ENCODE peak calls at places on chromosomes 7 and 10, in nine cellular contexts. D is GM23248; K is right lobe of liver; J is suprapubic skin; N is ovary; W is right atrium auricular region; E is effector memory CD4-positive, alpha-beta T cell; P is left ventricle myocardium inferior; M is neural progenitor cell. I is an unnamed sample. For H3K9me3, the result is how much of the 10 kb centered on the place peaks cover.

GRCh38 chr10:19572056-19572455 is 244.2 kb upstream of the PLXDC2 start:
- DNase-seq in D (no peak), K (no peak), J (no peak), N (no peak), W (no peak), E (no peak), P (no peak), M (no peak), I (no peak)

GRCh38 chr10:29946953-29947700 is 112.3 kb downstream of the JCAD start:
- DNase-seq in D (peak), K (peak), J (no peak), N (no peak), W (peak), E (no peak), P (peak), M (peak), I (peak)

GRCh38 chr10:63703113-63703670 is 182.0 kb downstream of the REEP3 start:
- DNase-seq in D (no peak), K (no peak), J (no peak), N (no peak), W (no peak), E (no peak), P (no peak), M (no peak), I (no peak)

GRCh38 chr7:73470208-73470607 is 36.6 kb downstream of the FZD9 start:
- DNase-seq in D (no peak), K (no peak), J (no peak), N (no peak), W (no peak), E (no peak), P (no peak), M (no peak), I (no peak)

GRCh38 chr7:99380032-99380822 is 5.7 kb downstream of the ARPC1B start:
- DNase-seq in D (peak), K (no peak), J (no peak), N (no peak), W (no peak), E (no peak), P (no peak), M (no peak), I (no peak)

GRCh38 chr7:149778696-149779501 is 5.5 kb upstream of the ZNF467 start:
- DNase-seq in D (no peak), K (no peak), J (no peak), N (no peak), W (no peak), E (no peak), P (no peak), M (no peak), I (no peak)

GRCh38 chr7:25659841-25660240 is 431.6 kb upstream of the NPVF start:
- DNase-seq in D (no peak), K (no peak), J (no peak), N (no peak), W (no peak), E (no peak), P (no peak), M (no peak), I (no peak)

GRCh38 chr7:103752995-103753394 is 236.5 kb downstream of the RELN start:
- DNase-seq in D (peak), K (no peak), J (no peak), N (no peak), W (no peak), E (no peak), P (no peak), M (no peak), I (no peak)

GRCh38 chr7:41612798-41613197 is 90.1 kb downstream of the INHBA start:
- DNase-seq in D (no peak), K (no peak), J (no peak), N (no peak), W (no peak), E (no peak), P (no peak), M (no peak), I (no peak)

GRCh38 chr10:94085288-94085687 is 91.6 kb downstream of the PLCE1 start:
- DNase-seq in D (no peak), K (no peak), J (no peak), N (no peak), W (no peak), E (no peak), P (no peak), M (no peak), I (no peak)

GRCh38 chr7:116011584-116011983 is 19.0 kb downstream of the TFEC start:
- DNase-seq in D (no peak), K (no peak), J (no peak), N (no peak), W (no peak), E (no peak), P (no peak), M (no peak), I (no peak)

GRCh38 chr10:121580276-121581116 is 17.7 kb downstream of the FGFR2 start:
- DNase-seq in D (no peak), K (no peak), J (no peak), N (no peak), W (no peak), E (no peak), P (no peak), M (peak), I (no peak)

GRCh38 chr7:26856481-26856880 is 7.9 kb downstream of the SKAP2 start:
- DNase-seq in D (peak), K (no peak), J (no peak), N (no peak), W (no peak), E (no peak), P (no peak), M (peak), I (no peak)

GRCh38 chr10:93680414-93681047 is 21.9 kb downstream of the FRA10AC1 start:
- DNase-seq in D (peak), K (no peak), J (no peak), N (no peak), W (no peak), E (no peak), P (no peak), M (peak), I (no peak)

GRCh38 chr7:94067506-94067905 is 63.4 kb upstream of the BET1 start:
- DNase-seq in D (peak), K (no peak), J (no peak), N (no peak), W (no peak), E (no peak), P (no peak), M (no peak), I (no peak)

GRCh38 chr10:113187066-113187777 is 237.2 kb downstream of the TCF7L2 start:
- DNase-seq in D (no peak), K (no peak), J (no peak), N (peak), W (no peak), E (no peak), P (peak), M (no peak), I (no peak)

GRCh38 chr7:81884817-81885216 is 115.0 kb upstream of the HGF start:
- DNase-seq in D (no peak), K (no peak), J (no peak), N (no peak), W (no peak), E (no peak), P (no peak), M (no peak), I (no peak)

GRCh38 chr10:73734796-73735305 is 9.3 kb upstream of the SEC24C start:
- DNase-seq in D (no peak), K (no peak), J (no peak), N (peak), W (no peak), E (no peak), P (no peak), M (no peak), I (no peak)
- H3K9me3 ChIP-seq in D (under half), K (under half), J (under half), N (under half), W (under half), E (under half), P (under half), M (under half), I (under half)

DNA sequence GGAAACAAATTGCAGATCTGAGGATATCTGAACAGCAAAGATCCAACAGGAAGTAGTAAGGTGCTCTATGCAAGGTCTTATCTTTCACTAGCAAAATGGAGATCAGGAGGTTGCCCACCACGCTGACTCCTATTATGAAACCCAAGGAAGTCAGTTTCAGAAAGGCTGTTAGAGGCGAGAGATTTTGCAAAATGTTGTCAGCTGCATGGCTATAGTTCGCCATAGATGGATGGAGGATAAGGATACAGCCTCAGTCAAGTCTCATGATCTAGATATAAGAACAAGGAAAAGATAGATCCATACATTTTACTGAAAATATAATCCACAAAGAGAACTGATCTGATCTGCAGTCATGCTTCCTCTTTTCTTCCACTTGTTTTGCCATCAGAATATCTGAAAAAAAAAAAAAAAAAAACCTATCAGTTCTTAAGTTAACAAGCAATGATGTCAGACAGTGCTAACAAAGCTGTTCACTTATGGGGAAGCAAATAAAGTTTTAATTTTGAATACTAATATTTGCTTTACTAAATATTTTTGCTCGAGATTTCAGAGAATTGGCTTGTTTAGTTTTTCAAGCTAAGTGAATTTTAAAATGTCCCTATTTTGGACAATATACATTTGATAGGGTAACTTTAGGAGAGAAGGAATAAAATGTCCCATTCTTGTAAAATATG is 2.0 kb downstream of the GPR85 start:
- DNase-seq in D (no peak), K (no peak), J (no peak), N (no peak), W (no peak), E (no peak), P (no peak), M (no peak), I (no peak)
- H3K27ac ChIP-seq in D (no peak), K (no peak), J (no peak), N (no peak), W (no peak), E (no peak), P (no peak), M (no peak), I (no peak)

DNA sequence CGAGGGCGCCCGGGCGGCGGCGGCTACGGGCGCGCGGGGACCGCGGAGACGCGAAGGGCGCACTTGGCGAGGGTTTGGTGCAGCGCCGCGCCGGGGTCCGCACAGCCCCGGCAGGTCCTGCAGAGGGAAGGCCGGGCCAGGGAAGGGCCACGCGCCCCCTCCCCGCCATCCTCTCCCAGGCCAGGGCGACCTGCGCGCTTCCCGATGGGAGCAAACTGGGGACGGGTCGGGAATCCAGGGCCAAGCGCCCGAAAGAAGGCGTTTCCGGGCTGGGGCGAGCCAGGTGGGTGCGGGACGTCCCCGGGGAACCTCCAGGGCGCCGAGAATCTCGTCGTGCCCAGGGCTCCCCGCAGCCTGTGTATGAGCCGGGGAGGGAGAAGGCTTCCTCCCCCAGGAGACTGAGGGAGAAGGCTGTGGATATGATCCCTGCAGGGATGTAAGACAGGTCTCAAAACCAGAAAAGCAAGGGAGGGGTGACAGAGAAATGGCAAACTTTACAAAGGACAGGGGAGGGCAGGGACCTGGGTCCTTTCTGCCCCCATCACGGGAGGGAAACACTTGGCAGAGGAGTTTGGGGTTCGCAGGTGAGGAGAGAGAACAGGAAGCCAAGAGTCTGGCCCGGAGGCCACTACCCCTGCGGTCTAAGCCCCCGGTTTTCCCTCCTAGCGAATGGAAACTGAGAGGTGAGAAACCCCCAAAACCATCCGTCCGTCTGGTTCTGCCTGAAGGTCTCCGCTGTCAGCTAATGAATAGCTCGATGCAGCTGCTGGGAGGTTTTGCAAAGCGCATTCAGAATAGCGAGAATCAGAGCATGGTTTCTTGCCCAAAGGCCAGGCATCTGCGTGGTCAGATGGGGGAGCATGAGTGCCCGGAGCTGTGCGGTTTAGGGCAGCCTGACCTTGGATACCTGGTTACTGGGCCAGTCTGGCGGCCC is 674 bp downstream of the AMZ1 start:
- DNase-seq in D (peak), K (no peak), J (no peak), N (no peak), W (no peak), E (no peak), P (no peak), M (peak), I (no peak)
- H3K4me3 ChIP-seq in D (peak), K (no peak), J (peak), N (peak), W (peak), E (no peak), P (peak), M (peak), I (peak)

GRCh38 chr7:158310924-158311713 is 276.5 kb downstream of the PTPRN2 start:
- DNase-seq in D (no peak), K (no peak), J (no peak), N (no peak), W (no peak), E (no peak), P (no peak), M (no peak), I (no peak)

GRCh38 chr7:158314394-158314793 is 273.2 kb downstream of the PTPRN2 start:
- DNase-seq in D (no peak), K (no peak), J (no peak), N (no peak), W (peak), E (no peak), P (no peak), M (no peak), I (no peak)

GRCh38 chr7:158311791-158312190 is 275.8 kb downstream of the PTPRN2 start:
- DNase-seq in D (no peak), K (no peak), J (no peak), N (no peak), W (peak), E (no peak), P (no peak), M (no peak), I (no peak)

GRCh38 chr7:158313931-158314330 is 273.7 kb downstream of the PTPRN2 start:
- DNase-seq in D (no peak), K (no peak), J (no peak), N (no peak), W (peak), E (no peak), P (no peak), M (no peak), I (no peak)

DNA sequence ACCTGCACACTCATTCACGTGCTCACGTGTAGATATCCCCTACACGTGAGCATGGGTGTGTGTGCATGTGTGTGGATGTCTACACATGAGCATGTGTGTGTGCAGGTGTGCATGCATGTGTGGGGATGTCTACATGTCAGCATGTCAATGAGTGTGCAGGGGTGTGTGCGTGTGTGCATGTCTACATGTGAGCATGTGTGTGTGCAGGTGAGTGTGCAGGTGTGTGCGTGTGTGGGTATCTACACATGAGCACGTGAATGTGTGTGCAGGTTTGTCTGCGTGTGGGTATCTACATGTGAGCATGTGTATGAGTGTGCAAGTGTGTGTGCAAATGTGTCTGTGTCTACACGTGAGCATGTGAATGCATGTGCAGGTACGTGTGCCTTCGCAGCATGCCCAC is 274.8 kb downstream of the PTPRN2 start:
- DNase-seq in D (no peak), K (no peak), J (no peak), N (no peak), W (peak), E (no peak), P (no peak), M (no peak), I (no peak)
- H3K9me3 ChIP-seq in D (under half), K (under half), J (under half), N (under half), W (under half), E (under half), P (under half), M (under half), I (under half)

DNA sequence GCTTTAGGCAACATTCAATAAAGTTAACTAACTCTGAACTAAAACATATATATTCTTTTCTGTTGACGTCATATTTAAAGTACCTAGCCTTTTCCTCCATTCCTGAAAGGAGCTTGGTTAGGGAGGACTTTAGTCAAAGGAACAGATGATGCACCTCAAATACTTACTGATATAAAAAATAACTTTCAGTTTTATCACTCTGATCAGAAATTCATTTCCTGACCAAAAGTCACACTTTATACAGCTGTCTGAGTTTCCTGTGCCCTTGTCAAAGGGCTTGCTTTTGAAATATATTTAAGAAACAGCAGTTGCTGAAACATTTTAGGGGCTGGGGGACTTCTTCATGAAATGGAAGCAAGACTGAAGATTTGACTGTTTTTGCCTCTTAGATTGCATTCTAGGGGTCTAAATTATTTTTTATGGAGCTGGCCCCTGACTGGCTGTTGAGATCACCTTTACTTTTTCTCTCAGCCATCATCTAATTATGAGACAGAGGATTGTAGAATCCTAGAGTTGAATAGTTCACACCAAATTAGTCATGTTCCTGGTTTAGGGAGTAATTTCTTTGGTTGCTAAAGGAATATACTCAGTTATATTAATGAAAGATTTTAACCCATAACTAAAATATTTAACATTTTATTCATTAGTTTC is 46.6 kb downstream of the GLCCI1 start:
- DNase-seq in D (no peak), K (no peak), J (no peak), N (no peak), W (no peak), E (no peak), P (no peak), M (no peak), I (no peak)
- H3K27ac ChIP-seq in D (no peak), K (no peak), J (no peak), N (no peak), W (no peak), E (peak), P (no peak), M (no peak), I (no peak)

GRCh38 chr10:102868976-102869289 is 337 bp upstream of the AS3MT start:
- DNase-seq in D (peak), K (no peak), J (no peak), N (no peak), W (no peak), E (no peak), P (no peak), M (no peak), I (no peak)

GRCh38 chr10:102865620-102866019 is 3.6 kb upstream of the AS3MT start:
- DNase-seq in D (no peak), K (no peak), J (no peak), N (no peak), W (no peak), E (no peak), P (no peak), M (no peak), I (no peak)

GRCh38 chr10:102869290-102870198 is at the start of gene AS3MT:
- DNase-seq in D (peak), K (peak), J (no peak), N (peak), W (no peak), E (no peak), P (peak), M (peak), I (no peak)

DNA sequence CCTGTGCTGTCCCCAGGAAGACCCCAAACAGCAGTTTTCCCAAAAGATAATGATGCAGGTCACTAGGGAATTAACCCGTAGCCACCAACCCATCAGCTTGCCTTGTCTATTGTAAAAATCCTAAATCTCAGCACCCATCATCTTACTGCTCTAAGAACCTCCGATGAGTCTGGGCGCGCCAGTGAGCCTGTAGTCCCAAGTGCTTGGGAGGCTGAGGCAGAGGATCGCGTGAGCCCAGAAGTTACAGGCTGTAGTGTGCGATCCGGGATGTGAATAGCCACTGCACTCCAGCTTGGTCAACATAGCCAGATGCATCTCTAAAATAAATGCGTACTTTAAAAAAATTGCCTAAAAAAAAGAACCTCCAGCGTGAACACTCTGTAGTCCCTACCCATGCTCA is 951 bp downstream of the AS3MT start:
- DNase-seq in D (no peak), K (no peak), J (no peak), N (no peak), W (no peak), E (no peak), P (no peak), M (peak), I (no peak)
- H3K4me3 ChIP-seq in D (no peak), K (peak), J (peak), N (peak), W (peak), E (no peak), P (peak), M (peak), I (no peak)

DNA sequence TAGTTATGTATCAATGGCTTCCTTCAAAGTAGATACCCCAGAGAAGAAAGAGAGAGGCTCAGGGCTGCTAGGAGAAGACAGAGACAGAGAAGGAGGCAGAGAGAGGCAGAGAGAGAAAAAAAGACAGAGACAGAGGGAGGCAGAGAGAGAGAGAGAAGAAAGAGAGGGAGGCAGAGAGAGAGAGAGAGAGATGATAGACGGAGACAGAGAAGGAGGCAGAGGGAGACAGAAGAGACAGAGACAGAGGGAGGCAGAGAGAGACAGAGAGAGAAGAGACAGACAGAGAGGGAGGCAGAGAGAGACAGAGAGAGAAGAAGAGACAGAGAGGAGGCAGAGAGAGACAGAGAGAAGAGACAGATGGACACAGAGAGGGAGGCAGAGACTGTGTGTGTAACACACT is 187.9 kb downstream of the DNAJB6 start:
- DNase-seq in D (no peak), K (no peak), J (no peak), N (no peak), W (no peak), E (no peak), P (no peak), M (no peak), I (no peak)
- H3K9me3 ChIP-seq in D (under half), K (under half), J (under half), N (under half), W (under half), E (under half), P (under half), M (under half), I (under half)